ENCODE peak calls at places on chromosome 7, in nine cellular contexts. T is astrocyte, K is lower lobe of right lung, H is epithelial cell of esophagus, C is cardiac fibroblast, P is mammary epithelial cell, J is Peyer's patch, B is ovary, D is upper lobe of right lung. V is an unnamed sample.

GRCh38 chr7:97871659-97872024 is 566 bp downstream of the ASNS start:
- DNase-seq in K (no peak), B (no peak), H (peak), C (no peak), P (no peak), D (no peak), T (no peak), J (no peak), V (no peak)

GRCh38 chr7:156050636-156051569 is 238.6 kb upstream of the SHH start:
- DNase-seq in B (no peak), T (no peak), K (peak), C (no peak), H (no peak), P (no peak), J (no peak), D (peak), V (no peak)

GRCh38 chr7:35624299-35625186 is 70.4 kb downstream of the HERPUD2 start:
- DNase-seq in K (no peak), C (peak), D (no peak), P (peak), B (no peak), J (no peak), H (peak), T (no peak), V (peak)

GRCh38 chr7:111168182-111168581 is 77.3 kb downstream of the LRRN3 start:
- DNase-seq in B (no peak), P (no peak), C (peak), T (peak), J (no peak), K (no peak), D (no peak), H (no peak), V (peak)

GRCh38 chr7:102833343-102833742 is 79.5 kb upstream of the LRRC17 start:
- DNase-seq in D (no peak), P (no peak), H (no peak), T (no peak), B (no peak), J (no peak), C (no peak), K (no peak), V (no peak)

GRCh38 chr7:111096997-111097396 is 6.1 kb downstream of the LRRN3 start:
- DNase-seq in J (no peak), K (no peak), D (no peak), T (no peak), B (no peak), P (no peak), H (no peak), C (no peak), V (no peak)

GRCh38 chr7:41038211-41038610 is 664.7 kb downstream of the INHBA start:
- DNase-seq in T (no peak), D (no peak), J (no peak), C (no peak), B (no peak), K (no peak), P (no peak), H (no peak), V (no peak)

GRCh38 chr7:87147500-87147899 is 4.8 kb upstream of the DMTF1 start:
- DNase-seq in J (no peak), H (peak), B (no peak), P (peak), D (no peak), K (no peak), C (no peak), T (no peak), V (no peak)

GRCh38 chr7:99129001-99129400 is 14.9 kb downstream of the SMURF1 start:
- DNase-seq in B (no peak), P (no peak), K (no peak), T (no peak), H (peak), C (no peak), J (no peak), D (no peak), V (no peak)

GRCh38 chr7:67423058-67423457 is 426.4 kb downstream of the TYW1 start:
- DNase-seq in B (no peak), T (no peak), K (no peak), J (no peak), C (no peak), D (no peak), H (no peak), P (no peak), V (no peak)

DNA sequence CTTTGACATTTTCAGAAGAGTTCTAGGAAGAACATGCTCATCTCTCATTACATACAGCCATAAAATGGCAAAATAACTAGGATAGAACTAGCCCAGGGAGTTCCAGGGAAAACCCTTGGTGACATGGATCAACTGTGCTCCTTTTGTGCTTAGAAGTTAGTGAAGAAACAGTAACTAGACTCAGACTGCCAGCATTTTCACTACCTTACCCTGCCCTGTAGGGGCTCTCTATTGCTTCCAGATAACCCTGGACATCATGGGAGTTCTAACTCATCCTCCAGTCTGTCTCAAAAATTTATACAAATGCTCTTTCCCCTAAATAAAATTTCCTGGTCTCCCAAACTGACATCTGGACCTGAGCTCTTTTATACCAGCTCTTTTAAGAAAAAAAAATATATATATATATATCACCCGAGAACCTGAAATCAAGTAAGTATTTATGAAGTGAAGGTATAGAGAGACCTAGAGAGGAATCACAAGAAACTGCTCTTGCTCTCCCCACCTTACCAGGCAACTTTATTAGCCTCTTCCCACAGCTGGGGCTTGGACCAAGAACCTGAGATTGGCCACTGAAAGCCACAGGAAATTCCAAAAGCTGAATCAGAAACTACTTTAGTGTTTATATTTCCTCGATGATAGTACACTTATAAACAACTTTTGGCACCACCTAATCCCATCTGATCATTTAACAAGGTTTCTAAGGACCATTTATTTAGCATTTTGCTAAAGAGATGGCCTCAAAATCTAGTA is 101.4 kb downstream of the RELN start:
- DNase-seq in C (no peak), J (no peak), K (no peak), P (no peak), H (no peak), T (no peak), B (no peak), D (no peak), V (no peak)
- TF ChIP-seq CTCF in C (peak), J (no peak), K (no peak), P (no peak), H (no peak), T (no peak), B (no peak), D (no peak), V (no peak)

DNA sequence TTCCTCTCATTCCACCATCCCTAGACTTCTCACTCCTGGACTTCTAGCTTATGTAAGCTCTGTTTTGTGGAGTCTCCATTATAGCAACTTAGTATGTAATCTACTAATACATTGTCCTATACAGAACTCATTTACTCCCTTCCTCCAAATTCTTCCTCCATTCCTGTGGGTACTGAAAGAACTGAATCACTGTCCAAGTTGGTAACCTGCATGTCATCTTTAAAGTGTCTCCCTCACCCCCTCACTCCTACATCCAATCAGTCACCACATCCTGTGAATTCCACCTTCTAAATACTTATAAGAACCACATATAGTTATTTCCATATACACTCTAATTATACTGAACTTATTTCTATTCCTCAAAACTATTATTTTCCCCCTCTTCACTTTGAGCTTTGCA is 20.3 kb downstream of the AASS start:
- DNase-seq in K (no peak), B (no peak), C (no peak), H (no peak), T (peak), P (peak), D (no peak), J (no peak), V (no peak)
- H3K4me3 ChIP-seq in K (no peak), B (no peak), C (no peak), H (no peak), T (no peak), P (no peak), D (no peak), J (no peak), V (no peak)

DNA sequence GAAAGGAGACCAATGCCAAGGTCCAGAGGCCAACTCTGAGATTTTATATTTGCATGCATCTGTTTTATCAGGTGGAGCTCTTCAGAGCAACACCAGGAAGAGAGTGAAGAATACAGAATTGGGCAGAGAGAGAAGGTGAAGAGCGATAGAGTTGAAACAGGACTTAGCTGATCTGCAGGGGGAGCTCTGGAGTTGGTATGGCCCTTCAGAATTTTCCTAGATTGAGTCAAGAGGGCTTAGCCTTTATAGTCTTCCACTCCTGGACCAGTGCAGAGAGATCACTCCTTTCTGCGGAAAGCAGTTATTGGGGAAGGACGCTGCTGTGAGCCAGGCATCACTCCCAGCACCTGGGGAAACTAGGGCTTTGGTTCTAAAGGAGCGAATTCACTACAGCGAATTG is 105.0 kb upstream of the DGKB start:
- DNase-seq in P (peak), J (no peak), T (no peak), D (no peak), C (no peak), B (no peak), H (peak), K (no peak), V (peak)
- TF ChIP-seq CTCF in P (peak), J (peak), T (peak), D (peak), C (peak), B (no peak), H (peak), K (no peak), V (peak)

GRCh38 chr7:149304006-149304405 is 42.0 kb downstream of the ZNF783 start:
- DNase-seq in D (no peak), K (no peak), H (no peak), J (no peak), T (no peak), C (no peak), B (no peak), P (no peak), V (no peak)
- H3K4me3 ChIP-seq in D (no peak), K (no peak), H (no peak), J (no peak), T (no peak), C (no peak), B (no peak), P (no peak), V (no peak)

GRCh38 chr7:2271273-2272026 is 29.4 kb downstream of the NUDT1 start:
- DNase-seq in H (no peak), J (no peak), P (no peak), C (no peak), K (no peak), T (no peak), D (no peak), B (no peak), V (no peak)
- TF ChIP-seq CTCF in H (no peak), J (no peak), P (no peak), C (no peak), K (no peak), T (no peak), D (no peak), B (no peak), V (no peak)

GRCh38 chr7:100692578-100692961 is 1.5 kb downstream of the GIGYF1 start:
- DNase-seq in P (no peak), T (no peak), D (no peak), J (peak), C (no peak), K (no peak), H (no peak), B (no peak), V (no peak)
- H3K4me3 ChIP-seq in P (peak), T (peak), D (peak), J (no peak), C (peak), K (peak), H (peak), B (peak), V (peak)

GRCh38 chr7:151626422-151627115 is 106.9 kb upstream of the RHEB start:
- DNase-seq in H (peak), K (no peak), J (no peak), T (no peak), D (no peak), C (peak), P (peak), B (no peak), V (no peak)
- TF ChIP-seq CTCF in H (peak), K (peak), J (peak), T (peak), D (peak), C (peak), P (peak), B (no peak), V (peak)